ENCODE peak calls at places on chromosome 18, in nine cellular contexts. One of them, this sample, is unnamed.

GRCh38 chr18:79011300-79011870 is 31.8 kb downstream of the SALL3 start:
- DNase-seq in nephron progenitor cell: no peak
- DNase-seq in effector memory CD8-positive, alpha-beta T cell: peak; percentile 35
- DNase-seq in HT1080: peak; percentile 12
- DNase-seq in lower lobe of right lung: no peak
- DNase-seq in transverse colon: no peak
- DNase-seq in NCI-H1105: no peak
- DNase-seq in CD8-positive, alpha-beta T cell: no peak
- DNase-seq in Kasumi-1: no peak
- DNase-seq in this sample: no peak

GRCh38 chr18:52287151-52287550 is 52.8 kb upstream of the DCC start:
- DNase-seq in nephron progenitor cell: no peak
- DNase-seq in effector memory CD8-positive, alpha-beta T cell: no peak
- DNase-seq in HT1080: peak; percentile 54
- DNase-seq in lower lobe of right lung: no peak
- DNase-seq in transverse colon: no peak
- DNase-seq in NCI-H1105: no peak
- DNase-seq in CD8-positive, alpha-beta T cell: no peak
- DNase-seq in Kasumi-1: no peak
- DNase-seq in this sample: no peak

GRCh38 chr18:58692420-58693185 is 21.3 kb downstream of the MALT1 start:
- DNase-seq in nephron progenitor cell: no peak
- DNase-seq in effector memory CD8-positive, alpha-beta T cell: no peak
- DNase-seq in HT1080: no peak
- DNase-seq in lower lobe of right lung: no peak
- DNase-seq in transverse colon: no peak
- DNase-seq in NCI-H1105: no peak
- DNase-seq in CD8-positive, alpha-beta T cell: no peak
- DNase-seq in Kasumi-1: no peak
- DNase-seq in this sample: no peak

GRCh38 chr18:53971331-53971730 is 253.1 kb downstream of the MBD2 start:
- DNase-seq in nephron progenitor cell: no peak
- DNase-seq in effector memory CD8-positive, alpha-beta T cell: no peak
- DNase-seq in HT1080: peak; percentile 36
- DNase-seq in lower lobe of right lung: no peak
- DNase-seq in transverse colon: no peak
- DNase-seq in NCI-H1105: no peak
- DNase-seq in CD8-positive, alpha-beta T cell: no peak
- DNase-seq in Kasumi-1: no peak
- DNase-seq in this sample: no peak

GRCh38 chr18:59616501-59616900 is 80.7 kb downstream of the CCBE1 start:
- DNase-seq in nephron progenitor cell: no peak
- DNase-seq in effector memory CD8-positive, alpha-beta T cell: no peak
- DNase-seq in HT1080: no peak
- DNase-seq in lower lobe of right lung: no peak
- DNase-seq in transverse colon: no peak
- DNase-seq in NCI-H1105: no peak
- DNase-seq in CD8-positive, alpha-beta T cell: no peak
- DNase-seq in Kasumi-1: no peak
- DNase-seq in this sample: no peak

GRCh38 chr18:51013259-51013658 is 16.8 kb upstream of the SMAD4 start:
- DNase-seq in nephron progenitor cell: no peak
- DNase-seq in effector memory CD8-positive, alpha-beta T cell: no peak
- DNase-seq in HT1080: no peak
- DNase-seq in lower lobe of right lung: no peak
- DNase-seq in transverse colon: no peak
- DNase-seq in NCI-H1105: no peak
- DNase-seq in CD8-positive, alpha-beta T cell: no peak
- DNase-seq in Kasumi-1: no peak
- DNase-seq in this sample: no peak

GRCh38 chr18:37661478-37661877 is 95.9 kb upstream of the CELF4 start:
- DNase-seq in nephron progenitor cell: no peak
- DNase-seq in effector memory CD8-positive, alpha-beta T cell: no peak
- DNase-seq in HT1080: no peak
- DNase-seq in lower lobe of right lung: no peak
- DNase-seq in transverse colon: no peak
- DNase-seq in NCI-H1105: no peak
- DNase-seq in CD8-positive, alpha-beta T cell: no peak
- DNase-seq in Kasumi-1: no peak
- DNase-seq in this sample: no peak

GRCh38 chr18:59929621-59930295 is 30.0 kb downstream of the PMAIP1 start:
- DNase-seq in nephron progenitor cell: no peak
- DNase-seq in effector memory CD8-positive, alpha-beta T cell: no peak
- DNase-seq in HT1080: peak; percentile 47
- DNase-seq in lower lobe of right lung: no peak
- DNase-seq in transverse colon: no peak
- DNase-seq in NCI-H1105: no peak
- DNase-seq in CD8-positive, alpha-beta T cell: no peak
- DNase-seq in Kasumi-1: peak; percentile 15
- DNase-seq in this sample: no peak

GRCh38 chr18:76756491-76757288 is 65.7 kb upstream of the ZNF236 start:
- DNase-seq in nephron progenitor cell: no peak
- DNase-seq in effector memory CD8-positive, alpha-beta T cell: no peak
- DNase-seq in HT1080: no peak
- DNase-seq in lower lobe of right lung: no peak
- DNase-seq in transverse colon: peak; percentile 19
- DNase-seq in NCI-H1105: no peak
- DNase-seq in CD8-positive, alpha-beta T cell: no peak
- DNase-seq in Kasumi-1: no peak
- DNase-seq in this sample: no peak

GRCh38 chr18:47931707-47932103 is 1.2 kb upstream of the SMAD2 start:
- DNase-seq in nephron progenitor cell: no peak
- DNase-seq in effector memory CD8-positive, alpha-beta T cell: no peak
- DNase-seq in HT1080: peak; percentile 29
- DNase-seq in lower lobe of right lung: no peak
- DNase-seq in transverse colon: peak; percentile 33
- DNase-seq in NCI-H1105: peak; percentile 36
- DNase-seq in CD8-positive, alpha-beta T cell: peak; percentile 19
- DNase-seq in Kasumi-1: peak; percentile 86
- DNase-seq in this sample: no peak

GRCh38 chr18:9901377-9901776 is 12.4 kb upstream of the VAPA start:
- DNase-seq in nephron progenitor cell: no peak
- DNase-seq in effector memory CD8-positive, alpha-beta T cell: no peak
- DNase-seq in HT1080: no peak
- DNase-seq in lower lobe of right lung: no peak
- DNase-seq in transverse colon: no peak
- DNase-seq in NCI-H1105: no peak
- DNase-seq in CD8-positive, alpha-beta T cell: no peak
- DNase-seq in Kasumi-1: no peak
- DNase-seq in this sample: no peak

GRCh38 chr18:28905509-28905908 is 728.6 kb upstream of the CDH2 start:
- DNase-seq in nephron progenitor cell: no peak
- DNase-seq in effector memory CD8-positive, alpha-beta T cell: no peak
- DNase-seq in HT1080: peak; percentile 85
- DNase-seq in lower lobe of right lung: no peak
- DNase-seq in transverse colon: no peak
- DNase-seq in NCI-H1105: no peak
- DNase-seq in CD8-positive, alpha-beta T cell: no peak
- DNase-seq in Kasumi-1: peak; percentile 80
- DNase-seq in this sample: no peak

GRCh38 chr18:21912339-21913239 is 172.0 kb downstream of the MIB1 start:
- DNase-seq in nephron progenitor cell: peak; percentile 22
- DNase-seq in effector memory CD8-positive, alpha-beta T cell: no peak
- DNase-seq in HT1080: no peak
- DNase-seq in lower lobe of right lung: no peak
- DNase-seq in transverse colon: no peak
- DNase-seq in NCI-H1105: no peak
- DNase-seq in CD8-positive, alpha-beta T cell: no peak
- DNase-seq in Kasumi-1: no peak
- DNase-seq in this sample: no peak

GRCh38 chr18:11163668-11164067 is 14.3 kb upstream of the PIEZO2 start:
- DNase-seq in nephron progenitor cell: peak; percentile 57
- DNase-seq in effector memory CD8-positive, alpha-beta T cell: no peak
- DNase-seq in HT1080: no peak
- DNase-seq in lower lobe of right lung: peak; percentile 54
- DNase-seq in transverse colon: no peak
- DNase-seq in NCI-H1105: no peak
- DNase-seq in CD8-positive, alpha-beta T cell: no peak
- DNase-seq in Kasumi-1: peak; percentile 5
- DNase-seq in this sample: no peak

GRCh38 chr18:72849671-72850070 is 18.1 kb downstream of the NETO1 start:
- DNase-seq in nephron progenitor cell: no peak
- DNase-seq in effector memory CD8-positive, alpha-beta T cell: no peak
- DNase-seq in HT1080: peak; percentile 40
- DNase-seq in lower lobe of right lung: no peak
- DNase-seq in transverse colon: no peak
- DNase-seq in NCI-H1105: no peak
- DNase-seq in CD8-positive, alpha-beta T cell: no peak
- DNase-seq in Kasumi-1: no peak
- DNase-seq in this sample: no peak

GRCh38 chr18:67957684-67958083 is 441.2 kb upstream of the DSEL start:
- DNase-seq in nephron progenitor cell: no peak
- DNase-seq in effector memory CD8-positive, alpha-beta T cell: no peak
- DNase-seq in HT1080: no peak
- DNase-seq in lower lobe of right lung: no peak
- DNase-seq in transverse colon: no peak
- DNase-seq in NCI-H1105: no peak
- DNase-seq in CD8-positive, alpha-beta T cell: no peak
- DNase-seq in Kasumi-1: no peak
- DNase-seq in this sample: no peak